ENCODE peak calls at places on chromosomes 2 and 18, in four cellular contexts. K is K562, P is HepG2, O is HCT116. C is an unnamed sample.

GRCh38 chr2:68925298-68925885 is 27.3 kb downstream of the GKN2 start:
- DNase-seq in K (peak), P (peak), O (peak), C (peak)

GRCh38 chr2:168522446-168522845 is 66.4 kb downstream of the CERS6 start:
- DNase-seq in P (no peak), O (no peak), K (no peak), C (no peak)

GRCh38 chr2:128324897-128325410 is 6.3 kb upstream of the HS6ST1 start:
- DNase-seq in O (no peak), P (no peak), K (no peak), C (no peak)

GRCh38 chr2:67108231-67108630 is 288.9 kb upstream of the ETAA1 start:
- DNase-seq in K (no peak), P (no peak), O (no peak), C (no peak)

GRCh38 chr2:135132314-135132713 is 80.2 kb downstream of the RAB3GAP1 start:
- DNase-seq in K (no peak), O (no peak), P (no peak), C (no peak)

GRCh38 chr18:44518091-44518490 is 162.6 kb upstream of the SETBP1 start:
- DNase-seq in P (no peak), O (no peak), K (no peak), C (no peak)

GRCh38 chr2:146852661-146853060 is 992.2 kb upstream of the ACVR2A start:
- DNase-seq in O (no peak), P (no peak), K (no peak), C (no peak)

GRCh38 chr2:129070663-129071062 is 752.0 kb upstream of the HS6ST1 start:
- DNase-seq in P (no peak), K (no peak), O (no peak), C (no peak)

GRCh38 chr2:47519604-47520301 is 116.8 kb downstream of the MSH2 start:
- DNase-seq in P (no peak), K (no peak), O (no peak), C (no peak)

GRCh38 chr18:61256291-61256690 is 76.9 kb upstream of the CDH20 start:
- DNase-seq in P (no peak), K (no peak), O (no peak), C (no peak)

GRCh38 chr2:10575566-10576300 is 114.0 kb downstream of the NOL10 start:
- DNase-seq in P (no peak), O (peak), K (no peak), C (peak)

GRCh38 chr2:31586230-31586629 is 5.5 kb upstream of the SRD5A2 start:
- DNase-seq in K (no peak), P (no peak), O (no peak), C (no peak)

GRCh38 chr18:939167-939566 is 34.5 kb downstream of the ADCYAP1 start:
- DNase-seq in O (no peak), P (no peak), K (no peak), C (no peak)

GRCh38 chr2:88022522-88022921 is 6.2 kb upstream of the RNU2-63P start:
- DNase-seq in K (no peak), O (no peak), P (no peak), C (no peak)

GRCh38 chr2:138078153-138078552 is 113.9 kb downstream of the HNMT start:
- DNase-seq in P (no peak), K (no peak), O (no peak), C (no peak)

GRCh38 chr2:26649992-26650712 is 9.0 kb upstream of the CIB4 start:
- DNase-seq in K (no peak), O (no peak), P (no peak), C (no peak)

GRCh38 chr2:20415511-20415918 is 31.4 kb upstream of the RHOB start:
- DNase-seq in P (no peak), O (no peak), K (no peak), C (no peak)

GRCh38 chr18:79664525-79665125 is 15.0 kb upstream of the CTDP1 start:
- DNase-seq in O (no peak), K (no peak), P (no peak), C (peak)

GRCh38 chr2:215830313-215830712 is 183.0 kb downstream of the MREG start:
- DNase-seq in K (peak), P (peak), O (peak), C (no peak)

DNA sequence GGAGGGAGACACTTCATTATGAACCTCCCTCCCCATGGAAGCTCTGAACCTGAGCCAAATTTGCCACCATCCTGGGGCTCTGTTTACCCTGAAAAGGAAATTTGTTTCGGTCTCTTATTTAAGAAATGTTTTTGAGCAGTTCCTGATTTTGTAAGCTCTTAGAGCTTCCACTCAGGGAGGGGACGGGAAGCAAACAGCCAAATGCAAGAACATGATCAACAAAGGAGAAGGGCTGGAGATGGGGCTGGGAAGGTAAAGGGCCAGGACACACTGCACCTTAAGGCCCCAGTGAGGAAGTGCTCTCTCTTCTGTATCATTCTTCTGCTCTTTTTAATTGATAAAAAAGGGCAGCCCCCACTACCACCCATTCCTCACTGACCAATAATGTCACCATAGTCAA is 118.0 kb downstream of the NRP2 start:
- DNase-seq in K (no peak), O (no peak), P (no peak), C (no peak)
- TF ChIP-seq TCF7L2 in K (no peak), O (no peak), P (no peak), C (no peak)

GRCh38 chr2:85888745-85889647 is at the start of gene ST3GAL5:
- DNase-seq in K (peak), P (peak), O (peak), C (peak)

GRCh38 chr2:85887566-85888019 is 1.2 kb downstream of the ST3GAL5 start:
- DNase-seq in K (no peak), O (no peak), P (no peak), C (no peak)

GRCh38 chr2:85886585-85886984 is 2.2 kb downstream of the ST3GAL5 start:
- DNase-seq in K (no peak), P (no peak), O (no peak), C (no peak)

GRCh38 chr2:85888020-85888744 is 608 bp downstream of the ST3GAL5 start:
- DNase-seq in K (no peak), O (no peak), P (no peak), C (no peak)

GRCh38 chr2:85886141-85886540 is 2.6 kb downstream of the ST3GAL5 start:
- DNase-seq in O (no peak), P (no peak), K (no peak), C (no peak)
- TF ChIP-seq POLR2AphosphoS5 in O (no peak), P (no peak), K (no peak), C (no peak)

DNA sequence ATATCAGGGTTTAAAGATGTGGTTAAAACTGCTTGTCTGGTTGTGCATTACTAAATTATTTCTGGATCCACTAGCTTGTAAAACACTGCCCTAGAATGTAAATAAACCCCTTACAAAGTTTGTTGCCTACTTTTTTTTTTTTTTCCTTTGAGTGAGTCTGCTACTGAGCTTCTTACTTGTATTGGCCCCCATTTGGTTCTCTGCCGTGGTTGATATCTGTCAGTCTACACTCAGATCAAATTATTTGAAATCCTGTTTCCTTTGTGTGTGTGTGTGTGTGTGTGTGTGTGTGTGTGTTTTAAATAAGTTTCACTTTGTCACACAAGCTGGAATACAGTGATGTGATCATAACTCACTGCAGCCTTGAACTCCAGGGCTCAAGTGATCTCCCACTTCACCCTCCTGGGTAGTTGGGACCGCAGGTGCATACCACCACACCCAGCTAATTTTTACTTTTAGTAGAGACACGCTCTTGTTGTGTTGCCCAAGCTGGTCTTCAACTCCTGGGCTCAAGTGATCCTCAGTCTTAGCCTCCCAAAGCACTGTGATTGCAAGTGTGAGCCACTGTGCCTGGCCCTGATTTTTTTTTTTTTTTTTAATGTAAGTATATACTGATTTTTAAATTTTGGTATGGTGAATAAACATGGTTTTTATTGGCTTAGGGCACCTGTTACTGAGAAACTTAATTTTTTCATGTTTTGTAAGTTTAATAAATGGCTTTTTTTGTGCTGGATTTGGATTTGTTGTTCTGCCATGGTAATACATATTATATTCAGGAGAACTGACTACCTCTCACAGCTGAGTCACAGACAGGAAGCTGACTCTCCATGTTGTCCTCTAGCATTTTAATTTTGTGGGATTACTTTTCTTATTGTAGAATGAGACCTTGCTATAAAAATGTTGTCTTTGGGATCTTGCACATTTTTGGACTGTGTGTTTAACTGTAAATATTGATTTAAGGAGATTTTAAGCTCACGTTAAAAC is 48.5 kb downstream of the MAP4K4 start:
- DNase-seq in O (no peak), K (no peak), P (peak), C (no peak)
- TF ChIP-seq CTCF in O (no peak), K (no peak), P (no peak), C (no peak)

DNA sequence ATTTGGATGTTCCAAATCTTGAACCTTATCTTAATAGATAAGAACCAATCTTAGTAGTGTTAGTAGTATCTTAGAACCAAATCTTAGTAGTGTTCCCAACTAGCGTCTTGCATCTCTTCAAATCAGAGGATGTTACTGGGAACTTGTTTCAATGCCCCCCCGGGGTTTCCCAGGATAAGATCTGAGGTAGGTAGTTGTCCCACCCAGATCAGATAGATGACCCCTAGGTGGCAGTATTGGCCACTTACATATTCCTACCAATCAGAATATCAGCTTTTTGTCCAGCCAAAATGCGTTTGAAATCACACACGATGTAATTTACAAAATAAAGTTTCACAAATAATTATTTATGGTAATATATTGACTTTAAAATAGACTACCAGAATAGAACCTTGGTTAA is 314.8 kb downstream of the MBD2 start:
- DNase-seq in P (peak), K (peak), O (peak), C (no peak)
- TF ChIP-seq TCF7L2 in P (no peak), K (no peak), O (no peak), C (no peak)

DNA sequence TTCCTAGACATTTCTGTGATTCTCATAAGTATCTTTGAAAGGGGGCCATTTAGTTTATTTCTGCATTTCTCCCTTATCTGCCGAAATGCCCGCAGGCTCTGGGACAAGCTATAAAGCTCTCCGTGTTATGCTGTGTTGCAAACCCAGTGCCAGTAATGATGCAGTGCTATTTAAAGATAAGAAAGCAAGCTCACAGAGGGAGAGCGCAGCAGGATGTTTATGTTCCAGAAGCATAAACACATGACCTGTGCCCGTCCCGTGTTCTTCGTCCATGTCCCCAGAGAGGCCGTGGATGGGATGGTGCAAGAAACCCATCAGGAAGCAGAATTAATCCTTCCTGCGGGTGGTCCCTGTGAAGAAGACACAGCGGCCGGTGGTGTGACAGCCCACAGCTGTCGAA is 99.4 kb downstream of the NEDD4L start:
- DNase-seq in P (no peak), K (no peak), O (no peak), C (no peak)
- TF ChIP-seq POLR2AphosphoS5 in P (no peak), K (no peak), O (no peak), C (no peak)

GRCh38 chr2:152254486-152254885 is 78.9 kb upstream of the STAM2 start:
- DNase-seq in K (no peak), P (no peak), O (no peak), C (no peak)
- TF ChIP-seq CTCF in K (no peak), P (no peak), O (no peak), C (no peak)